ENCODE peak calls at places on chromosomes 12 and 14, in eight cellular contexts. O is fibroblast of pulmonary artery, J is GM10248, W is lower leg skin, C is HFF-Myc, P is heart right ventricle, D is mammary epithelial cell, R is nephron progenitor cell. X is an unnamed sample.

GRCh38 chr12:94795520-94795919 is 145.2 kb upstream of the TMCC3 start:
- DNase-seq in O (peak), D (peak), P (no peak), W (no peak), C (peak), R (no peak), J (no peak), X (no peak)

GRCh38 chr12:59716049-59716448 is 120.2 kb downstream of the SLC16A7 start:
- DNase-seq in C (no peak), P (no peak), J (no peak), R (no peak), D (no peak), O (no peak), W (no peak), X (no peak)

GRCh38 chr12:71475280-71475679 is 35.7 kb downstream of the LGR5 start:
- DNase-seq in R (no peak), O (peak), P (no peak), C (no peak), W (no peak), D (no peak), J (no peak), X (no peak)

GRCh38 chr12:68236421-68237059 is 10.9 kb upstream of the IL26 start:
- DNase-seq in D (peak), J (peak), C (no peak), W (no peak), R (no peak), P (peak), O (no peak), X (no peak)

GRCh38 chr12:131783915-131784541 is 44.2 kb upstream of the MMP17 start:
- DNase-seq in W (no peak), J (peak), P (no peak), R (no peak), C (peak), O (peak), D (peak), X (no peak)

GRCh38 chr14:71142375-71143038 is 235.2 kb downstream of the PCNX1 start:
- DNase-seq in R (no peak), O (peak), P (no peak), D (peak), C (peak), W (peak), J (peak), X (no peak)

GRCh38 chr14:75825147-75825592 is 156.6 kb downstream of the TGFB3 start:
- DNase-seq in O (peak), D (no peak), R (no peak), W (no peak), P (no peak), J (no peak), C (no peak), X (no peak)

GRCh38 chr12:113152835-113153814 is 3.6 kb downstream of the CFAP73 start:
- DNase-seq in J (peak), R (peak), W (no peak), D (peak), P (peak), C (no peak), O (peak), X (no peak)

GRCh38 chr12:42586268-42586667 is 3.3 kb downstream of the PRICKLE1 start:
- DNase-seq in D (no peak), W (no peak), C (no peak), O (no peak), R (no peak), P (no peak), J (no peak), X (no peak)

GRCh38 chr12:51460519-51460918 is 35.9 kb downstream of the SLC4A8 start:
- DNase-seq in C (no peak), W (no peak), O (no peak), P (no peak), J (no peak), D (no peak), R (no peak), X (no peak)

GRCh38 chr12:54431911-54432814 is 13.1 kb upstream of the ITGA5 start:
- DNase-seq in J (no peak), W (peak), D (peak), R (peak), O (peak), P (peak), C (peak), X (no peak)

GRCh38 chr12:103249614-103250013 is 246.2 kb downstream of the C12orf42 start:
- DNase-seq in J (no peak), O (no peak), W (no peak), C (no peak), D (no peak), P (no peak), R (no peak), X (no peak)

GRCh38 chr12:121843236-121843982 is 15.2 kb downstream of the HPD start:
- DNase-seq in J (no peak), O (no peak), P (no peak), D (no peak), C (no peak), W (no peak), R (no peak), X (no peak)

GRCh38 chr12:121838096-121838495 is 20.6 kb downstream of the HPD start:
- DNase-seq in J (no peak), R (no peak), W (no peak), O (no peak), C (no peak), D (peak), P (no peak), X (no peak)

GRCh38 chr12:121837680-121838079 is 21.0 kb downstream of the HPD start:
- DNase-seq in W (no peak), J (no peak), P (no peak), D (no peak), C (no peak), R (no peak), O (peak), X (no peak)

GRCh38 chr12:121839993-121840761 is 18.5 kb downstream of the HPD start:
- DNase-seq in D (no peak), C (no peak), J (no peak), P (no peak), W (no peak), O (no peak), R (no peak), X (no peak)

GRCh38 chr12:121839106-121839992 is 19.3 kb downstream of the HPD start:
- DNase-seq in W (peak), P (peak), D (peak), C (peak), J (peak), O (peak), R (peak), X (peak)
- TF ChIP-seq CTCF in W (no peak), P (peak), D (peak), C (peak), J (no peak), O (peak), R (peak), X (peak)

GRCh38 chr12:3134526-3135135 is 57.5 kb downstream of the TSPAN9 start:
- DNase-seq in C (no peak), R (no peak), D (no peak), O (no peak), P (no peak), J (no peak), W (no peak), X (peak)

GRCh38 chr12:3134126-3134525 is 56.9 kb downstream of the TSPAN9 start:
- DNase-seq in P (no peak), W (no peak), J (no peak), C (no peak), R (no peak), D (no peak), O (no peak), X (no peak)

GRCh38 chr12:3133410-3133793 is 56.2 kb downstream of the TSPAN9 start:
- DNase-seq in D (no peak), P (no peak), C (no peak), J (no peak), R (no peak), W (no peak), O (peak), X (peak)

GRCh38 chr12:3131129-3131528 is 54.0 kb downstream of the TSPAN9 start:
- DNase-seq in P (no peak), D (no peak), R (no peak), O (no peak), W (no peak), C (no peak), J (no peak), X (peak)

DNA sequence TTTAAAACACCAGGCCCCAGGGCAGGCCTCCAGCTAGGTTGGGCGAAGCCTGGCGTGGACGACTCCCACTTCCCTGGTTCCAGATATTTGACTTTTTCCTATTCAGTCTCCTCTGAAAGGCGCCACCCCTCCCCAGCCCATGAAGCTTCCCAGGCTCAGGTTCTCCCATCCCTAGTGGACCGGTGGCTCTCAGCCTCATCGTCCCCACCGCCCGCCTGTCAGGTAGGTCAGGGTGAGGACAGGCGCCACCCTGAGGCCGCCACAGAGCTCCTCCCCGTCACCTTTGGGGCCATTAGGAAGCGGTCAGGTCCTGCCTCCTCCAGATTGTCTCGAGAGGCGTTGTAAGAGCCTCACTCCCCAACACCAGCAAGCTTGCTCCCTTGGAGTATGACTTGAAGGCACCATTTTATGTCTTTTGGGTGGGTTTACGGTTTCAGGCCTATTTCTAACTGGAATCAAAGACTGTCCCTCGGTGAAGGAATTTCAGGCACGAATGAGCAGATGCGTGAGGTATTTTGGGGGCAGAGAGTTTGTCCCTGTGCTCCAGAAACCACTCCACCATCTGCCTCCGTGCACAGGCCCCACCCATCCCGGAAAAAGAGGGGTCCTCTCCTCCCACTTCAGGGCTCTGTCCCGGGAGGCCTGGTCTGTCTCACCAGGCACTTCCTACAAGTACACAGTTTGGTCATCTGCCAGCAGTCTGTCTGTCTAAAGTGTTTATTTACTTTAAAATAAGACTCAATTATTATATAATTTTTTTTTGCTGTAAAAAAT is 55.6 kb downstream of the TSPAN9 start:
- DNase-seq in J (no peak), C (no peak), W (no peak), D (no peak), R (no peak), P (peak), O (peak), X (peak)
- TF ChIP-seq CTCF in J (no peak), C (no peak), W (no peak), D (no peak), R (no peak), P (no peak), O (no peak), X (no peak)

DNA sequence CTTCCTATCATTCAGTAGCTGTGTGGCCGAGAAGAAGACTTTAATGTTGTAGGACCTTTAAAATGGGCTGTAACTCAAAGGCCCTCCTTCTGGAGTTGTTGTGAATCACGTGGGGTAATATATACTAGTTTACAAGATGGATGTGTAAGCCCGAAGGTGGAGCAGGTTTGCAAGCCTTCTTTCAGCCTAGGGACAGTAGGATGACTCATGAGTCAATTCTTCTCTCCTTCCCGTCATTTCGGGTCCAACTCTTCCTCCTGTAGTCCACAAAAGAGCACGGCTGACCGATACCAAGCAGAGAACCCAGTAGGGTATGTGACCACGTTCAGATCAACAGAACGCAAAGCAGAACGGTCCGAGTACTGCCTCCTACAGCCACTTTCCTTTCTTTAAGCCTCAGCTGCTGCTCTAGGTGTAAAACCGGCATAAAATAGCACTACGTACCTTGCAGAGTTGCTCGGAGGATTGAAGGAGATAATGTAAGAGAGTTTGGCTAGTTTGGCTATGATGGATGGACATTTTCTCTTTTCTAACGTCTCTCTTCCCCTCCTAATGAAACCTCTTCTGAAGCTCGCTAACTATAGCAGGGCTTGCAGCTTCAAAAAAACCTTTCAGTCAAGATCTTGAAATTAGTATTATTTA is 1.3 kb upstream of the RASSF3 start:
- DNase-seq in J (peak), R (peak), P (no peak), O (peak), D (peak), W (peak), C (no peak), X (no peak)
- TF ChIP-seq CTCF in J (peak), R (no peak), P (no peak), O (peak), D (peak), W (no peak), C (no peak), X (peak)

GRCh38 chr12:125332900-125333299 is 267.7 kb downstream of the AACS start:
- DNase-seq in O (no peak), P (no peak), R (no peak), W (peak), D (no peak), J (no peak), C (no peak), X (no peak)

GRCh38 chr12:125329239-125330238 is 264.3 kb downstream of the AACS start:
- DNase-seq in C (no peak), W (peak), P (no peak), R (no peak), J (no peak), D (no peak), O (no peak), X (no peak)

GRCh38 chr12:125336246-125336645 is 271.0 kb downstream of the AACS start:
- DNase-seq in C (no peak), O (no peak), P (no peak), J (no peak), R (no peak), W (no peak), D (no peak), X (no peak)

GRCh38 chr12:125331342-125332052 is 266.3 kb downstream of the AACS start:
- DNase-seq in W (peak), C (no peak), O (no peak), R (no peak), D (no peak), P (no peak), J (no peak), X (no peak)

DNA sequence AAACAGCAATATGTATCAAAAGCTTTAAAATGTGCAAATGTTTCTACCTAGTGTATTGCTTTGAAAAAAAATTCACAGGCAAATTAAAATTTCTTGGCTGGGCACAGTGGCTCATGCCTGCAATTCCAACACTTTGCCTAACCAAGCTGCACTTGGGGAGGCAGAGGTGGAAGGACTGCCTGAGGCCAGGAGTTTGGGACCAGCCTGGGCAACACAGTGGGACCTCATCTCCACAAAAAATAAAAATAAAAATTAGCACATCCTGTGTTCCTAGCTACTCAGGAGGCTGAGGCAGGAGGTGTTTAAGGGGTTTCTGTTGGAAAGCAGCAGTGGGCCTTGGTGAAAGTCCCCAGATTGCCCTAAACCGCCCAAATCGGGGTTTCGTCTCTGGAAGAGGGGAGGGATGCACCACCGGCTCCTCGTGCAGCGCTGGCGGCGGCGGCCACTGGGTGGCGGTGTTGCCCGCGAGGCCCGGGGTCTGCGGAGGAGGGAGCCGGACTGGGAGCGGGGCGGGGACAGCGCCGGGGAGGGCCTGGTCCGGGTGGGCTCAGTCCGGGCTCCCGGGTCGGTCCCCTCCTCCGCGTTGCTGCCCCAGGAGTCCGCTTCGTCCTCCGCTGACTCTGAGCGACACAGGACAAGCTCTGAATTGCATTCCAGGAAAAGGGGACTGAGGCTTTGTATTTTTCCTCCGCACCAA is 265.6 kb downstream of the AACS start:
- DNase-seq in R (peak), D (peak), J (peak), C (no peak), P (peak), W (peak), O (peak), X (no peak)
- TF ChIP-seq CTCF in R (peak), D (peak), J (peak), C (peak), P (peak), W (no peak), O (peak), X (peak)

X was measured in chondrocyte.